ENCODE peak calls at places on chromosomes 11 and 22, in eight cellular contexts. One of them, this sample, is unnamed.

GRCh38 chr11:12318791-12319733 is 58.3 kb upstream of the PARVA start:
- DNase-seq in spleen: no peak
- DNase-seq in GM23338: peak
- DNase-seq in PC-3: no peak
- DNase-seq in GM06990: no peak
- DNase-seq in NB4: no peak
- DNase-seq in neuronal stem cell: no peak
- DNase-seq in GM12878: no peak
- DNase-seq in this sample: peak

GRCh38 chr11:66933508-66933907 is 24.7 kb downstream of the PC start:
- DNase-seq in NB4: no peak
- DNase-seq in PC-3: no peak
- DNase-seq in GM23338: no peak
- DNase-seq in GM06990: no peak
- DNase-seq in spleen: no peak
- DNase-seq in neuronal stem cell: no peak
- DNase-seq in GM12878: no peak
- DNase-seq in this sample: peak

GRCh38 chr11:109037856-109038780 is 373.2 kb downstream of the DDX10 start:
- DNase-seq in PC-3: peak
- DNase-seq in neuronal stem cell: no peak
- DNase-seq in spleen: no peak
- DNase-seq in GM06990: no peak
- DNase-seq in GM23338: no peak
- DNase-seq in NB4: no peak
- DNase-seq in GM12878: no peak
- DNase-seq in this sample: peak

GRCh38 chr11:65556470-65557279 is 1.5 kb downstream of the LTBP3 start:
- DNase-seq in GM23338: no peak
- DNase-seq in NB4: no peak
- DNase-seq in neuronal stem cell: no peak
- DNase-seq in GM06990: no peak
- DNase-seq in PC-3: peak
- DNase-seq in GM12878: no peak
- DNase-seq in spleen: no peak
- DNase-seq in this sample: no peak

GRCh38 chr11:75100314-75100713 is 3.6 kb upstream of the OR2AT4 start:
- DNase-seq in GM23338: no peak
- DNase-seq in GM06990: peak
- DNase-seq in NB4: peak
- DNase-seq in GM12878: peak
- DNase-seq in PC-3: peak
- DNase-seq in neuronal stem cell: no peak
- DNase-seq in spleen: no peak
- DNase-seq in this sample: peak

GRCh38 chr22:19959043-19959586 is 17.5 kb upstream of the TXNRD2 start:
- DNase-seq in GM06990: no peak
- DNase-seq in neuronal stem cell: peak
- DNase-seq in GM12878: no peak
- DNase-seq in PC-3: no peak
- DNase-seq in spleen: peak
- DNase-seq in NB4: no peak
- DNase-seq in GM23338: peak
- DNase-seq in this sample: peak

GRCh38 chr11:79342686-79343085 is 98.1 kb downstream of the TENM4 start:
- DNase-seq in GM12878: no peak
- DNase-seq in GM06990: no peak
- DNase-seq in neuronal stem cell: no peak
- DNase-seq in spleen: no peak
- DNase-seq in PC-3: no peak
- DNase-seq in GM23338: no peak
- DNase-seq in NB4: peak
- DNase-seq in this sample: no peak

GRCh38 chr22:37088750-37089408 is 20.6 kb downstream of the TMPRSS6 start:
- DNase-seq in GM23338: no peak
- DNase-seq in PC-3: no peak
- DNase-seq in neuronal stem cell: no peak
- DNase-seq in GM12878: no peak
- DNase-seq in spleen: no peak
- DNase-seq in GM06990: no peak
- DNase-seq in NB4: no peak
- DNase-seq in this sample: no peak

GRCh38 chr11:75536786-75537629 is 11.3 kb upstream of the GDPD5 start:
- DNase-seq in PC-3: peak
- DNase-seq in GM12878: peak
- DNase-seq in NB4: peak
- DNase-seq in GM23338: no peak
- DNase-seq in spleen: no peak
- DNase-seq in neuronal stem cell: no peak
- DNase-seq in GM06990: peak
- DNase-seq in this sample: peak

GRCh38 chr11:101195294-101195693 is 65.7 kb upstream of the PGR start:
- DNase-seq in neuronal stem cell: no peak
- DNase-seq in spleen: no peak
- DNase-seq in GM23338: no peak
- DNase-seq in PC-3: no peak
- DNase-seq in GM12878: no peak
- DNase-seq in GM06990: no peak
- DNase-seq in NB4: no peak
- DNase-seq in this sample: no peak

GRCh38 chr11:27754035-27755017 is 54.1 kb upstream of the BDNF start:
- DNase-seq in GM23338: no peak
- DNase-seq in PC-3: peak
- DNase-seq in spleen: no peak
- DNase-seq in GM12878: no peak
- DNase-seq in GM06990: peak
- DNase-seq in neuronal stem cell: no peak
- DNase-seq in NB4: peak
- DNase-seq in this sample: peak

GRCh38 chr11:16945671-16946469 is 68.3 kb downstream of the PLEKHA7 start:
- DNase-seq in NB4: peak
- DNase-seq in neuronal stem cell: peak
- DNase-seq in spleen: peak
- DNase-seq in PC-3: peak
- DNase-seq in GM06990: peak
- DNase-seq in GM12878: peak
- DNase-seq in GM23338: peak
- DNase-seq in this sample: peak

GRCh38 chr22:50481440-50482106 is at the start of gene ADM2:
- DNase-seq in neuronal stem cell: peak
- DNase-seq in spleen: peak
- DNase-seq in GM06990: no peak
- DNase-seq in NB4: peak
- DNase-seq in PC-3: no peak
- DNase-seq in GM23338: peak
- DNase-seq in GM12878: no peak
- DNase-seq in this sample: no peak

GRCh38 chr22:42747701-42748513 is 27.2 kb upstream of the A4GALT start:
- DNase-seq in GM23338: no peak
- DNase-seq in neuronal stem cell: no peak
- DNase-seq in GM12878: no peak
- DNase-seq in GM06990: no peak
- DNase-seq in spleen: no peak
- DNase-seq in NB4: no peak
- DNase-seq in PC-3: no peak
- DNase-seq in this sample: peak

GRCh38 chr11:65787649-65788622 is 1.1 kb downstream of the OVOL1 start:
- DNase-seq in NB4: no peak
- DNase-seq in GM12878: no peak
- DNase-seq in GM06990: no peak
- DNase-seq in neuronal stem cell: no peak
- DNase-seq in PC-3: no peak
- DNase-seq in spleen: no peak
- DNase-seq in GM23338: peak
- DNase-seq in this sample: no peak

GRCh38 chr11:44615913-44616806 is 50.7 kb downstream of the CD82 start:
- DNase-seq in GM06990: no peak
- DNase-seq in neuronal stem cell: no peak
- DNase-seq in GM23338: no peak
- DNase-seq in spleen: peak
- DNase-seq in PC-3: no peak
- DNase-seq in GM12878: no peak
- DNase-seq in NB4: no peak
- DNase-seq in this sample: no peak

DNA sequence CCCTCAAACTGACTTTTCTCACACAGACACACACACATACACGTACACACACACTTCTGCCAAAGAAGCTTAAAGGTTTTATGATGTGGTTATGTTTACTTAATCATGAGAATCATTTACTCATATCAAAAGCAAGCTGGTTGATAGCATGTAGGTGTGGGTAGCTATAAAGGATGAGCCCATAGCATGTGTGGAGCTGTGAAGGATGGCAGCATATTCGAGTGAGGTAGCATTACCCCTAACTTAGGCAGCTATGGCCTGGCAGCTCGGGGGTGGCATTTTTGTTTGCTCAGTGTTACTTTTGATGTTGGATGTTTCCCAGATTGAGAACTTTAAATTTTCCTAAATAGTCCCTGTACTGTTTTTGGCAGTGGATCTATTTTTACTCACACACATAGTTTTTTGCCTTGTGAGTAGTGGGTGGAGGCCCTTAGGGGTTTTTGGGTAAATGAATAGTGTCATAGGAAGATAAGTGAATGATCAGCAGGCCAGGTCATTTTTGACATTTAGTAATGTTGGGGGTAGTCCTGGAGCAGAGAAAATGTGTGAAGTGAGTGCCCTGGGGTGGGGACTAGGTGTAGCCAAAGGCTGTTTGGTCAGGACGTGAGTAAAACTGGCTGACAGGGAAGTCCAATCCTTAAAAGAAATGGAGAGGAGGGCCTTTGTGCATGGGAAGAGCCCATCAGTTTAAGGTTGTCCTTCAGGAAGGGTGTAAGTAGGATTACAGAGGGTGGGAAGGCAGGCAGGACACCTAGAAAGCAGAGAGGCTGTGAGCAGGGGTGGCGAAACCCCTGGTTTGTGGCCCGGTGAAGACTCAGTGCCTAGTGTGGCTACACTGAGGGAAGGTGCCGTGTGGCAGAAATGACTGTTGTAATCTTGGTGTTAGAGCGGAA is 7.1 kb downstream of the YWHAH start:
- DNase-seq in PC-3: peak
- DNase-seq in GM23338: no peak
- DNase-seq in GM12878: no peak
- DNase-seq in neuronal stem cell: no peak
- DNase-seq in NB4: no peak
- DNase-seq in spleen: peak
- DNase-seq in GM06990: no peak
- DNase-seq in this sample: no peak
- H3K4me3 ChIP-seq in PC-3: no peak
- H3K4me3 ChIP-seq in GM23338: no peak
- H3K4me3 ChIP-seq in GM12878: no peak
- H3K4me3 ChIP-seq in neuronal stem cell: no peak
- H3K4me3 ChIP-seq in NB4: no peak
- H3K4me3 ChIP-seq in spleen: no peak
- H3K4me3 ChIP-seq in GM06990: no peak
- H3K4me3 ChIP-seq in this sample: no peak

DNA sequence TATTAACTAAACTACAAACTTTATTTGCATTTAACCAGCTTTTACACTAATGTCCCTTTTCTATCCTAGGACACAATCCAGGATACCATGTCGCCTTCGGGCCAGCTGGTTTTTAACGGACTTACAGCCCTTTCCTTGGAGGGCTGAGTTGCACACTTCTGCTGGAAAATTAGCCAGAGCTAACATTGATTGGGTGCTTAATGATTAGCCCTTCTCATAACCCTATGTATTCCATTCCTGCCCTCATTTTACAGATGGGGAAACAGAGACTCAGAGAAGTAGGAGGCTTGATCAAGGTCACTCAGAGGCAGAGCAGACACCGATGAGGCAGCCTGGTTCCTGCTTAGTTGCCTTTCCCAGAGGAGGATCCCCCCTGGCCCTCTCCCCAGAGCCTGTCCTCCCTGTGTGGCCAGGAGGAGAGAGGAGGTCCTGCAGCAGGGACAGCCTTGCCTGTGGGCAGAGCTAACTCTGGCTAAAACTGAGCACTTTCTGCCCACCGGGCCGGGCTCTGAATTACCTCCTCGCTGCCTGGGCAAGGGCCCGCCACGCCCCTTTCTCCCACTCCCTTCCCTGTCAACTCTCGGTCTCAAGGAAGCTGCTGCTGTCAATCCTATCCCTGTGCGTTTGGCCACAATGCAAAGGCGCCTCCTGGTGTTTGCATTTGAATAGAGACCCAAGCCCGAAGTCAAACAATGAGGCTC is 59.6 kb upstream of the PAX6 start:
- DNase-seq in neuronal stem cell: peak
- DNase-seq in GM23338: peak
- DNase-seq in spleen: no peak
- DNase-seq in GM12878: no peak
- DNase-seq in NB4: peak
- DNase-seq in PC-3: peak
- DNase-seq in GM06990: peak
- DNase-seq in this sample: peak
- H3K4me3 ChIP-seq in neuronal stem cell: peak
- H3K4me3 ChIP-seq in GM23338: peak
- H3K4me3 ChIP-seq in spleen: no peak
- H3K4me3 ChIP-seq in GM12878: no peak
- H3K4me3 ChIP-seq in NB4: no peak
- H3K4me3 ChIP-seq in PC-3: no peak
- H3K4me3 ChIP-seq in GM06990: no peak
- H3K4me3 ChIP-seq in this sample: no peak

GRCh38 chr11:10540546-10540914 is 457 bp downstream of the RNF141 start:
- DNase-seq in neuronal stem cell: no peak
- DNase-seq in PC-3: no peak
- DNase-seq in spleen: no peak
- DNase-seq in GM12878: no peak
- DNase-seq in NB4: peak
- DNase-seq in GM23338: peak
- DNase-seq in GM06990: no peak
- DNase-seq in this sample: peak

GRCh38 chr11:10542776-10543175 is 1.8 kb upstream of the RNF141 start:
- DNase-seq in NB4: no peak
- DNase-seq in GM23338: no peak
- DNase-seq in neuronal stem cell: no peak
- DNase-seq in GM12878: no peak
- DNase-seq in PC-3: no peak
- DNase-seq in spleen: no peak
- DNase-seq in GM06990: no peak
- DNase-seq in this sample: no peak

GRCh38 chr11:10543782-10544181 is 2.8 kb upstream of the RNF141 start:
- DNase-seq in GM06990: no peak
- DNase-seq in neuronal stem cell: no peak
- DNase-seq in spleen: peak
- DNase-seq in PC-3: no peak
- DNase-seq in GM12878: no peak
- DNase-seq in GM23338: no peak
- DNase-seq in NB4: no peak
- DNase-seq in this sample: no peak

GRCh38 chr11:10540915-10541591 is at the start of gene RNF141:
- DNase-seq in GM06990: peak
- DNase-seq in spleen: peak
- DNase-seq in PC-3: peak
- DNase-seq in GM23338: peak
- DNase-seq in NB4: peak
- DNase-seq in GM12878: peak
- DNase-seq in neuronal stem cell: peak
- DNase-seq in this sample: peak

GRCh38 chr11:10544491-10545470 is 3.8 kb upstream of the RNF141 start:
- DNase-seq in GM12878: no peak
- DNase-seq in spleen: peak
- DNase-seq in GM06990: no peak
- DNase-seq in NB4: peak
- DNase-seq in GM23338: no peak
- DNase-seq in PC-3: no peak
- DNase-seq in neuronal stem cell: no peak
- DNase-seq in this sample: no peak
- H3K4me3 ChIP-seq in GM12878: no peak
- H3K4me3 ChIP-seq in spleen: no peak
- H3K4me3 ChIP-seq in GM06990: no peak
- H3K4me3 ChIP-seq in NB4: no peak
- H3K4me3 ChIP-seq in GM23338: no peak
- H3K4me3 ChIP-seq in PC-3: no peak
- H3K4me3 ChIP-seq in neuronal stem cell: no peak
- H3K4me3 ChIP-seq in this sample: no peak

GRCh38 chr11:1998861-1999260 is 1.2 kb upstream of the H19 start:
- DNase-seq in NB4: no peak
- DNase-seq in GM06990: no peak
- DNase-seq in GM23338: no peak
- DNase-seq in spleen: no peak
- DNase-seq in GM12878: no peak
- DNase-seq in neuronal stem cell: no peak
- DNase-seq in PC-3: no peak
- DNase-seq in this sample: no peak
- H3K4me3 ChIP-seq in NB4: no peak
- H3K4me3 ChIP-seq in GM06990: no peak
- H3K4me3 ChIP-seq in GM23338: no peak
- H3K4me3 ChIP-seq in spleen: no peak
- H3K4me3 ChIP-seq in GM12878: no peak
- H3K4me3 ChIP-seq in neuronal stem cell: no peak
- H3K4me3 ChIP-seq in PC-3: no peak
- H3K4me3 ChIP-seq in this sample: no peak

This sample was measured in astrocyte.